ENCODE peak calls at places on chromosomes 4 and X, in four cellular contexts. One of them, this sample, is unnamed.

GRCh38 chr4:153651041-153651960 is 32.8 kb upstream of the TLR2 start:
- DNase-seq in H1: no peak
- DNase-seq in K562: no peak
- DNase-seq in GM12878: no peak
- DNase-seq in this sample: no peak

GRCh38 chrX:111040377-111041017 is 55.5 kb upstream of the PAK3 start:
- DNase-seq in H1: no peak
- DNase-seq in K562: no peak
- DNase-seq in GM12878: no peak
- DNase-seq in this sample: no peak

GRCh38 chr4:162102713-162103112 is 61.1 kb downstream of the FSTL5 start:
- DNase-seq in H1: no peak
- DNase-seq in K562: no peak
- DNase-seq in GM12878: no peak
- DNase-seq in this sample: no peak

GRCh38 chrX:70762285-70762684 is 146.2 kb downstream of the TEX11 start:
- DNase-seq in H1: no peak
- DNase-seq in K562: no peak
- DNase-seq in GM12878: no peak
- DNase-seq in this sample: no peak

GRCh38 chr4:115824630-115825029 is 711.2 kb upstream of the NDST4 start:
- DNase-seq in H1: no peak
- DNase-seq in K562: no peak
- DNase-seq in GM12878: no peak
- DNase-seq in this sample: no peak

GRCh38 chr4:180860136-180860720 is 1383.0 kb upstream of the TENM3 start:
- DNase-seq in H1: no peak
- DNase-seq in K562: no peak
- DNase-seq in GM12878: no peak
- DNase-seq in this sample: no peak

GRCh38 chr4:8383016-8383415 is 57.5 kb downstream of the ACOX3 start:
- DNase-seq in H1: no peak
- DNase-seq in K562: no peak
- DNase-seq in GM12878: no peak
- DNase-seq in this sample: no peak

GRCh38 chrX:74015379-74016019 is 288.5 kb upstream of the ZCCHC13 start:
- DNase-seq in H1: peak
- DNase-seq in K562: peak
- DNase-seq in GM12878: peak
- DNase-seq in this sample: peak

GRCh38 chr4:8907596-8908205 is 36.1 kb upstream of the HMX1 start:
- DNase-seq in H1: no peak
- DNase-seq in K562: no peak
- DNase-seq in GM12878: no peak
- DNase-seq in this sample: no peak

GRCh38 chrX:129759576-129760061 is 20.1 kb upstream of the SASH3 start:
- DNase-seq in H1: no peak
- DNase-seq in K562: peak
- DNase-seq in GM12878: no peak
- DNase-seq in this sample: no peak

GRCh38 chr4:33297091-33297490 is 2576.9 kb downstream of the PCDH7 start:
- DNase-seq in H1: no peak
- DNase-seq in K562: no peak
- DNase-seq in GM12878: no peak
- DNase-seq in this sample: no peak

GRCh38 chr4:22099896-22100295 is 151.3 kb upstream of the KCNIP4 start:
- DNase-seq in H1: no peak
- DNase-seq in K562: no peak
- DNase-seq in GM12878: no peak
- DNase-seq in this sample: no peak

GRCh38 chr4:8314691-8315255 is 45.2 kb downstream of the HTRA3 start:
- DNase-seq in H1: no peak
- DNase-seq in K562: no peak
- DNase-seq in GM12878: no peak
- DNase-seq in this sample: no peak

GRCh38 chr4:54187148-54187547 is 41.9 kb upstream of the PDGFRA start:
- DNase-seq in H1: no peak
- DNase-seq in K562: no peak
- DNase-seq in GM12878: no peak
- DNase-seq in this sample: no peak

GRCh38 chrX:122512561-122513072 is 671.5 kb upstream of the GRIA3 start:
- DNase-seq in H1: no peak
- DNase-seq in K562: no peak
- DNase-seq in GM12878: no peak
- DNase-seq in this sample: no peak

GRCh38 chr4:133146574-133147198 is 2.4 kb upstream of the PCDH10 start:
- DNase-seq in H1: no peak
- DNase-seq in K562: no peak
- DNase-seq in GM12878: no peak
- DNase-seq in this sample: peak

GRCh38 chr4:153159728-153160221 is 44.5 kb upstream of the TRIM2 start:
- DNase-seq in H1: no peak
- DNase-seq in K562: no peak
- DNase-seq in GM12878: no peak
- DNase-seq in this sample: no peak

GRCh38 chr4:83964996-83965541 is 429.2 kb downstream of the GPAT3 start:
- DNase-seq in H1: no peak
- DNase-seq in K562: no peak
- DNase-seq in GM12878: no peak
- DNase-seq in this sample: no peak

GRCh38 chrX:147962476-147962875 is 18.7 kb upstream of the FMR1NB start:
- DNase-seq in H1: no peak
- DNase-seq in K562: no peak
- DNase-seq in GM12878: no peak
- DNase-seq in this sample: no peak

GRCh38 chrX:84186603-84187358 is 1.2 kb downstream of the RPS6KA6 start:
- DNase-seq in H1: no peak
- DNase-seq in K562: no peak
- DNase-seq in GM12878: no peak
- DNase-seq in this sample: no peak

GRCh38 chr4:48780867-48781219 is 764 bp upstream of the FRYL start:
- DNase-seq in H1: no peak
- DNase-seq in K562: no peak
- DNase-seq in GM12878: no peak
- DNase-seq in this sample: peak

GRCh38 chrX:114626323-114626722 is 42.4 kb downstream of the HTR2C start:
- DNase-seq in H1: no peak
- DNase-seq in K562: peak
- DNase-seq in GM12878: no peak
- DNase-seq in this sample: peak

GRCh38 chrX:39821011-39821708 is 276.6 kb downstream of the BCOR start:
- DNase-seq in H1: no peak
- DNase-seq in K562: no peak
- DNase-seq in GM12878: no peak
- DNase-seq in this sample: no peak

GRCh38 chr4:152094851-152095700 is 334.3 kb upstream of the GATB start:
- DNase-seq in H1: no peak
- DNase-seq in K562: no peak
- DNase-seq in GM12878: no peak
- DNase-seq in this sample: no peak

GRCh38 chr4:79455216-79455615 is 47.2 kb upstream of the GK2 start:
- DNase-seq in H1: no peak
- DNase-seq in K562: no peak
- DNase-seq in GM12878: no peak
- DNase-seq in this sample: no peak

GRCh38 chrX:69045616-69046345 is 119.5 kb downstream of the PJA1 start:
- DNase-seq in H1: no peak
- DNase-seq in K562: no peak
- DNase-seq in GM12878: no peak
- DNase-seq in this sample: no peak

GRCh38 chrX:38212246-38212645 is 8.4 kb downstream of the SRPX start:
- DNase-seq in H1: no peak
- DNase-seq in K562: no peak
- DNase-seq in GM12878: no peak
- DNase-seq in this sample: no peak
- TF ChIP-seq BRCA1 in H1: no peak
- TF ChIP-seq BRCA1 in K562: no peak
- TF ChIP-seq BRCA1 in GM12878: no peak
- TF ChIP-seq BRCA1 in this sample: no peak

GRCh38 chr4:82519776-82520175 is 42.0 kb downstream of the TMEM150C start:
- DNase-seq in H1: no peak
- DNase-seq in K562: no peak
- DNase-seq in GM12878: no peak
- DNase-seq in this sample: no peak
- TF ChIP-seq ATF3 in H1: no peak
- TF ChIP-seq ATF3 in K562: no peak
- TF ChIP-seq ATF3 in GM12878: no peak
- TF ChIP-seq ATF3 in this sample: no peak

DNA sequence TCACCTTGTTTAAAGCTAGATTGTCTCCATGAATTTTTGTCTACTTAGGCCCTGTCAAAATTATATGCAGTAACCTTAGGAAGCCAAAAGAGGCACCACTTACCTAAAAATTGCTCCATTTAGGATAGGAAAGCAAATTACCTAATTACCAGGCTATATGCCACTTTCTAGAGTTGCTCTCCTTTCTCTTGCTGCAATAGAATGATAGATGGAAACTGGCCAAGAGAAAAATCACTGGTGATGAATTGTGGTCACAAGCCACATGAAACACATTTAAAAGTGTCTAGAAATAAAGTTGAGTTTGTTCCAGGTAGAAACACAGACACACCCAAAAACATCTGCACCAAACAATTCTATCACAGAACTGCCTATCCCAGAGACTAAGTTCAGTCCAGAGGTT is 337.8 kb downstream of the PCDH19 start:
- DNase-seq in H1: no peak
- DNase-seq in K562: no peak
- DNase-seq in GM12878: no peak
- DNase-seq in this sample: no peak
- TF ChIP-seq EP300 in H1: no peak
- TF ChIP-seq EP300 in K562: no peak
- TF ChIP-seq EP300 in GM12878: no peak
- TF ChIP-seq EP300 in this sample: no peak

GRCh38 chrX:97372006-97372766 is 488.5 kb downstream of the RPA4 start:
- DNase-seq in H1: no peak
- DNase-seq in K562: no peak
- DNase-seq in GM12878: no peak
- DNase-seq in this sample: no peak
- TF ChIP-seq BRCA1 in H1: no peak
- TF ChIP-seq BRCA1 in K562: no peak
- TF ChIP-seq BRCA1 in GM12878: no peak
- TF ChIP-seq BRCA1 in this sample: no peak

GRCh38 chr4:73341454-73341853 is 62.6 kb upstream of the ALB start:
- DNase-seq in H1: no peak
- DNase-seq in K562: peak
- DNase-seq in GM12878: peak
- DNase-seq in this sample: peak
- TF ChIP-seq ATF3 in H1: no peak
- TF ChIP-seq ATF3 in K562: peak
- TF ChIP-seq ATF3 in GM12878: no peak
- TF ChIP-seq ATF3 in this sample: no peak

GRCh38 chr4:107247738-107248137 is 211.6 kb upstream of the DKK2 start:
- DNase-seq in H1: no peak
- DNase-seq in K562: no peak
- DNase-seq in GM12878: no peak
- DNase-seq in this sample: no peak

GRCh38 chr4:107248571-107248970 is 212.5 kb upstream of the DKK2 start:
- DNase-seq in H1: no peak
- DNase-seq in K562: no peak
- DNase-seq in GM12878: no peak
- DNase-seq in this sample: no peak

DNA sequence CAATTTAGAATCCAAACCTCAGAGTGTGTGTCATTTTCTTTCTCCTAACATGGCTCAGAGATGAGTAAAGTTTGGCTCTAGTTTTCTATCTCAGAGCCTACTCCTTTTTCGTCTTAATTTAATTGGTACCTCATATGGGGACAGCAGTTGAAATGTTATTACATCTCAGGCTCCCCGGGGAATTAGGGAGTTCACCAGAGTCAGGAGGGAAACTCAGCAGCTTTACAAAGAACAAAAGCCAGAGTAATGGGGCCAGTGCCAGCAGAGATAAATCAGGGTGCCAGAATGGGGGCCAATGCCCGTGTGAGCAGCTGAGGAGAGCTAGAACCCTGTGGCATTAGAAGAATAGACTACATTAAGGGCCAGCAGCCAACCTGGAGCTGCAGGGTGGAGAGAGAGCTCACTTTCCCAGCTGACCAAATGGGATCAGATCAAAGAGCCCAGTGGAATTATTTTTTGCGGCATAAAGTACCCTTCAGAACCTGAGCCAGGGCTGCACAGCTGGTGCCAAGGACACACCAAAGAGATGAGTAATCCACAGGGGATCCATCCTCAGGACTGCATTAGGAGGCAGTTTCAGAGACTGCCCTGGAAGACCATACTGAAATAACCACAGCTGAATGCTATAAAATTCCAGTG is 207.1 kb upstream of the DKK2 start:
- DNase-seq in H1: no peak
- DNase-seq in K562: no peak
- DNase-seq in GM12878: no peak
- DNase-seq in this sample: no peak
- TF ChIP-seq EP300 in H1: no peak
- TF ChIP-seq EP300 in K562: no peak
- TF ChIP-seq EP300 in GM12878: no peak
- TF ChIP-seq EP300 in this sample: no peak

This sample was measured in HepG2.